ENCODE peak calls at places on chromosomes 5 and 9, in four cellular contexts. V is HepG2, L is K562, J is GM12878. Z is an unnamed sample.

GRCh38 chr5:177364159-177364962 is 6.6 kb downstream of the RGS14 start:
- DNase-seq in J (peak), L (no peak), V (no peak), Z (peak)

GRCh38 chr5:43161244-43161643 is 30.8 kb upstream of the NIM1K start:
- DNase-seq in V (no peak), L (no peak), J (no peak), Z (no peak)

GRCh38 chr5:91865920-91866319 is 482.8 kb upstream of the ARRDC3 start:
- DNase-seq in V (no peak), L (no peak), J (no peak), Z (peak)

GRCh38 chr5:33231214-33231710 is 209.5 kb upstream of the TARS1 start:
- DNase-seq in V (no peak), L (no peak), J (no peak), Z (no peak)

GRCh38 chr5:137619191-137619870 is 116.6 kb downstream of the KLHL3 start:
- DNase-seq in J (no peak), V (no peak), L (no peak), Z (no peak)

GRCh38 chr9:92146610-92147009 is 31.4 kb upstream of the SPTLC1 start:
- DNase-seq in L (no peak), V (no peak), J (no peak), Z (no peak)

GRCh38 chr5:138351517-138351916 is 968 bp upstream of the KDM3B start:
- DNase-seq in L (no peak), V (no peak), J (no peak), Z (no peak)

GRCh38 chr9:106784076-106784475 is 78.9 kb upstream of the ZNF462 start:
- DNase-seq in L (no peak), V (no peak), J (no peak), Z (no peak)

GRCh38 chr9:121362813-121363585 is 7.1 kb downstream of the STOM start:
- DNase-seq in L (no peak), V (no peak), J (no peak), Z (no peak)

GRCh38 chr5:150648294-150649107 is 8.0 kb downstream of the SYNPO start:
- DNase-seq in V (no peak), J (no peak), L (no peak), Z (no peak)

GRCh38 chr5:38642194-38642987 is 85.9 kb upstream of the LIFR start:
- DNase-seq in V (no peak), L (no peak), J (no peak), Z (no peak)

GRCh38 chr9:73441890-73442818 is 290.5 kb downstream of the ANXA1 start:
- DNase-seq in V (no peak), J (no peak), L (no peak), Z (peak)

GRCh38 chr5:116583823-116584222 is 9.2 kb upstream of the SEMA6A start:
- DNase-seq in J (no peak), V (no peak), L (no peak), Z (no peak)

GRCh38 chr5:72956324-72957140 is 691 bp downstream of the FCHO2 start:
- DNase-seq in J (no peak), V (peak), L (peak), Z (peak)

GRCh38 chr5:107147584-107147983 is 523.2 kb downstream of the EFNA5 start:
- DNase-seq in J (no peak), V (no peak), L (no peak), Z (no peak)

GRCh38 chr9:36891341-36891811 is 142.7 kb downstream of the PAX5 start:
- DNase-seq in V (no peak), L (no peak), J (no peak), Z (no peak)

GRCh38 chr9:134552349-134552990 is 89.1 kb upstream of the COL5A1 start:
- DNase-seq in L (no peak), V (no peak), J (no peak), Z (no peak)

GRCh38 chr9:134551176-134551575 is 90.4 kb upstream of the COL5A1 start:
- DNase-seq in L (no peak), V (no peak), J (no peak), Z (no peak)

GRCh38 chr9:134553061-134553891 is 88.3 kb upstream of the COL5A1 start:
- DNase-seq in V (no peak), L (no peak), J (no peak), Z (no peak)

GRCh38 chr9:134550584-134550983 is 91.0 kb upstream of the COL5A1 start:
- DNase-seq in V (no peak), J (no peak), L (no peak), Z (peak)

GRCh38 chr9:134551657-134552348 is 89.8 kb upstream of the COL5A1 start:
- DNase-seq in L (no peak), V (no peak), J (no peak), Z (no peak)
- TF ChIP-seq JUNB in L (no peak), V (no peak), J (no peak), Z (no peak)

GRCh38 chr9:137160054-137160425 is 9.8 kb downstream of the LRRC26 start:
- DNase-seq in V (no peak), L (no peak), J (no peak), Z (no peak)

GRCh38 chr9:137162505-137163100 is 7.2 kb downstream of the LRRC26 start:
- DNase-seq in L (no peak), V (no peak), J (no peak), Z (peak)

GRCh38 chr9:137159105-137160053 is 10.5 kb downstream of the LRRC26 start:
- DNase-seq in L (no peak), V (no peak), J (no peak), Z (no peak)

GRCh38 chr9:137161558-137162483 is 8.0 kb downstream of the LRRC26 start:
- DNase-seq in V (no peak), L (peak), J (no peak), Z (peak)

DNA sequence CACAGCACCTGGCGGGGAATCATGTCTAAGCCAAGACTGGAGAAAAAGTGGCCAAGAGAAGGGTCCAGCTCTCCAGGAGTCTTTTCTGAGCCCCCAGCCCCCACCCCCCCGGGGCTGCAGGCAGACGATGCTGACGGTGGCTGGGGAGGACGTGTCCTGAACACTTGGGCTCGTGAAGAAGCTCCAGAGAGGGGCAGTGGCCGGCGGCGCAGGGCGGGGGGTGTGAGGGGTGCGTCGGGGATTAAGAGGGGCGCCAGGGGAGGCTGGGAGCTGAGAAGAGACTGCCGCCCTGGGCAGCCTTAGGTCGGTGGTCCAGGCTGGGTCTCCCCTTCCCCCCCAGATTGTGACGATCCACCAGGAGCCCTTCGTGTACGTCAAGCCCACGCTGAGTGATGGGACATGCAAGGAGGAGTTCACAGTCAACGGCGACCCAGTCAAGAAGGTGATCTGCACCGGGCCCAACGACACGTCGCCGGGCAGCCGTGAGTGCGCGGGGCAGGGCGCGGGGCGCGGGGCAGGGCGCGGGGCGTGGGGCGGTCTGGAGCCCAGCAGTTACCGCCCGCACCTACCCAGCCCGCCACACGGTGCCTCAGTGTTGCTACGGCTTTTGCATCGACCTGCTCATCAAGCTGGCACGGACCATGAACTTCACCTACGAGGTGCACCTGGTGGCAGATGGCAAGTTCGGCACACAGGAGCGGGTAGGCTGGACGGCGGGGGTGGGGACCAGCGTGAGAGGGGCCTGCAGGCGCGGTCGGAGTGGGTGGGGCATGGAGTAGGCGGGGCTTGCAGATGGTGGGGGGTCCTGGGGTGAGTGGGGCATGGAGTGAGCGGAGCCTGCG is 8.9 kb downstream of the LRRC26 start:
- DNase-seq in L (no peak), V (no peak), J (no peak), Z (peak)
- TF ChIP-seq EZH2 in L (no peak), V (no peak), J (no peak), Z (no peak)

GRCh38 chr5:135560858-135561257 is 17.9 kb downstream of the CXCL14 start:
- DNase-seq in J (peak), V (peak), L (peak), Z (peak)
- TF ChIP-seq POLR2AphosphoS5 in J (no peak), V (no peak), L (no peak), Z (no peak)

DNA sequence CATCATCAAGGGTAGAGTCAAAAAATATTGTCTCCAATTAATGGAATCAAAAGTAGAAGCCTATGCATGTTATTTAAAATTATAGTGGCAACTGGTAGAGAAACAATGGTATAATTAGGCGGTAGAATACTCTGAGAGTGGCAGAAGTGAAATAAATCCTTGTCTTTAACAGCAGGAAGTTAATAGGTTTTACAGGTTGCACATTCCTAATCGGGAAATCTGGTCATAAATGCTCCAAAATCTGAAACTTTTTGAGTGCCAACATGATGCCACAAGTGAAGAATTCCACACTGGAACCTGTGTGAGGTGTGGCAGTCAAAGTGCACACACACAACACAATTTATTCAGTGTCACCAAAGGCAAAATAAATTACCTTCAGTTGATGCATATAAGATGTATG is 433.4 kb downstream of the TAF11L14 start:
- DNase-seq in V (no peak), L (no peak), J (no peak), Z (no peak)
- TF ChIP-seq JUNB in V (no peak), L (no peak), J (no peak), Z (no peak)

Z was measured in GM23338.